ENCODE peak calls at places on chromosomes 3 and 15, in six cellular contexts. Y is stimulated activated CD4-positive, alpha-beta T cell treated with anti-CD3 and anti-CD28 coated beads, Interleukin-2, amount 100 ng/mL, for 48 hours; R is uterus; I is OCI-M1; K is NCI-H774; U is HCEC 1CT. F is an unnamed sample.

GRCh38 chr15:77542491-77543001 is 90.2 kb downstream of the LINGO1 start:
- DNase-seq in Y (no peak), R (no peak), U (peak), K (no peak), I (no peak), F (peak)

GRCh38 chr3:33096103-33096868 is 660 bp downstream of the GLB1 start:
- DNase-seq in Y (peak), U (peak), I (peak), K (peak), R (no peak), F (peak)

GRCh38 chr15:66224946-66225345 is 28.6 kb downstream of the MEGF11 start:
- DNase-seq in U (no peak), K (peak), Y (no peak), R (no peak), I (no peak), F (no peak)

GRCh38 chr15:91867581-91868026 is 14.1 kb downstream of the SLCO3A1 start:
- DNase-seq in Y (no peak), U (peak), R (peak), I (no peak), K (no peak), F (no peak)

GRCh38 chr15:76386178-76386577 is 49.6 kb downstream of the ISL2 start:
- DNase-seq in R (no peak), U (no peak), K (no peak), I (no peak), Y (no peak), F (no peak)

GRCh38 chr3:122105626-122106025 is 50.5 kb downstream of the CD86 start:
- DNase-seq in K (no peak), Y (no peak), I (no peak), R (no peak), U (no peak), F (no peak)

GRCh38 chr3:71695000-71695482 is 30.2 kb downstream of the EIF4E3 start:
- DNase-seq in Y (no peak), U (no peak), R (no peak), I (no peak), K (no peak), F (no peak)

GRCh38 chr3:198070871-198071270 is 110.9 kb downstream of the LMLN start:
- DNase-seq in R (no peak), Y (no peak), U (no peak), K (no peak), I (no peak), F (no peak)

GRCh38 chr15:64883997-64884511 is 27.6 kb upstream of the ANKDD1A start:
- DNase-seq in U (peak), Y (peak), K (no peak), R (peak), I (no peak), F (peak)

GRCh38 chr15:36814085-36814484 is 234.7 kb downstream of the CDIN1 start:
- DNase-seq in Y (no peak), R (no peak), U (no peak), K (no peak), I (no peak), F (no peak)

GRCh38 chr3:11558461-11558903 is 85.2 kb downstream of the VGLL4 start:
- DNase-seq in R (no peak), I (no peak), U (no peak), K (no peak), Y (no peak), F (no peak)

GRCh38 chr3:100040846-100041245 is 73.5 kb downstream of the FILIP1L start:
- DNase-seq in I (no peak), K (no peak), R (no peak), U (peak), Y (no peak), F (no peak)

GRCh38 chr3:15359677-15360397 is 27.5 kb upstream of the SH3BP5 start:
- DNase-seq in Y (no peak), K (no peak), U (peak), R (no peak), I (no peak), F (no peak)

GRCh38 chr3:197364410-197365071 is 66.1 kb upstream of the DLG1 start:
- DNase-seq in Y (no peak), U (no peak), K (no peak), R (no peak), I (no peak), F (peak)

GRCh38 chr15:90750186-90750585 is 33.0 kb downstream of the BLM start:
- DNase-seq in R (no peak), K (no peak), U (no peak), Y (peak), I (peak), F (no peak)

GRCh38 chr3:46348811-46349482 is 5.0 kb upstream of the CCR2 start:
- DNase-seq in I (no peak), K (no peak), R (no peak), U (no peak), Y (no peak), F (no peak)

GRCh38 chr15:93029613-93030429 is 59.2 kb downstream of the RGMA start:
- DNase-seq in I (no peak), Y (no peak), K (no peak), R (no peak), U (no peak), F (peak)